ENCODE peak calls at places on chromosomes 3 and 15, in ten cellular contexts. D, T, W, G, C, L, Y, I, N and K are unnamed samples.

GRCh38 chr3:160707187-160707789 is 30.3 kb downstream of the ARL14 start:
- DNase-seq in W (peak), D (no peak), N (peak), I (peak), L (peak), G (peak), Y (peak), C (no peak), T (no peak), K (peak)

GRCh38 chr15:66757521-66757920 is 55.5 kb downstream of the SMAD6 start:
- DNase-seq in G (no peak), L (no peak), N (no peak), Y (no peak), T (no peak), W (no peak), I (no peak), D (no peak), C (no peak), K (no peak)

GRCh38 chr15:84648539-84648938 is 5.5 kb downstream of the WDR73 start:
- DNase-seq in W (no peak), L (no peak), D (no peak), C (peak), Y (no peak), I (no peak), T (peak), N (peak), G (no peak), K (no peak)

GRCh38 chr3:16759227-16759903 is 125.4 kb upstream of the PLCL2 start:
- DNase-seq in I (no peak), T (no peak), N (no peak), W (no peak), Y (no peak), D (no peak), G (no peak), C (no peak), L (no peak), K (no peak)

GRCh38 chr3:82610236-82610635 is 848.8 kb upstream of the GBE1 start:
- DNase-seq in T (no peak), C (no peak), N (no peak), L (no peak), Y (no peak), W (no peak), I (no peak), G (no peak), D (no peak), K (no peak)

GRCh38 chr15:52243697-52244555 is 51.7 kb downstream of the MYO5C start:
- DNase-seq in C (no peak), G (no peak), I (no peak), Y (no peak), D (no peak), W (no peak), L (no peak), N (no peak), T (no peak), K (no peak)

GRCh38 chr3:52939600-52939999 is 42.3 kb upstream of the STIMATE start:
- DNase-seq in T (no peak), I (no peak), Y (no peak), C (no peak), G (no peak), N (no peak), L (no peak), D (no peak), W (peak), K (no peak)

GRCh38 chr3:105827959-105828358 is 40.9 kb downstream of the CBLB start:
- DNase-seq in D (no peak), T (no peak), C (no peak), I (no peak), G (peak), W (peak), N (peak), L (peak), Y (no peak), K (peak)

GRCh38 chr15:77001351-77001750 is 6.4 kb downstream of the PSTPIP1 start:
- DNase-seq in W (no peak), I (no peak), L (no peak), G (no peak), N (no peak), T (no peak), C (peak), D (no peak), Y (no peak), K (no peak)

GRCh38 chr3:13832130-13832529 is 47.7 kb downstream of the WNT7A start:
- DNase-seq in W (no peak), Y (no peak), L (no peak), T (no peak), G (no peak), C (no peak), D (no peak), I (no peak), N (no peak), K (no peak)

GRCh38 chr3:12679468-12679867 is 15.6 kb upstream of the RAF1 start:
- DNase-seq in Y (no peak), D (no peak), L (peak), W (peak), G (no peak), C (peak), N (peak), T (no peak), I (no peak), K (peak)

GRCh38 chr3:138034918-138035317 is 25.0 kb downstream of the CLDN18 start:
- DNase-seq in Y (no peak), D (no peak), G (no peak), I (no peak), N (no peak), L (no peak), T (no peak), C (no peak), W (no peak), K (no peak)

GRCh38 chr3:45475145-45475544 is 86.8 kb downstream of the LARS2 start:
- DNase-seq in D (no peak), T (no peak), W (no peak), G (no peak), Y (no peak), N (no peak), I (no peak), C (no peak), L (no peak), K (no peak)

GRCh38 chr3:170488802-170489201 is 70.1 kb downstream of the CLDN11 start:
- DNase-seq in I (no peak), G (no peak), L (no peak), Y (no peak), W (peak), N (no peak), D (no peak), C (no peak), T (no peak), K (peak)

GRCh38 chr3:18127181-18127863 is 297.8 kb downstream of the SATB1 start:
- DNase-seq in I (peak), T (no peak), W (no peak), D (no peak), G (no peak), C (no peak), Y (no peak), L (no peak), N (no peak), K (no peak)

GRCh38 chr15:40918799-40919392 is 10.2 kb upstream of the DLL4 start:
- DNase-seq in D (no peak), W (no peak), G (no peak), L (no peak), C (no peak), I (no peak), N (no peak), T (no peak), Y (no peak), K (no peak)

GRCh38 chr3:124174463-124174862 is 182.5 kb upstream of the ROPN1 start:
- DNase-seq in T (no peak), N (peak), I (no peak), Y (peak), D (no peak), W (peak), C (no peak), G (peak), L (peak), K (no peak)

GRCh38 chr3:114409291-114409690 is 115.5 kb downstream of the TIGIT start:
- DNase-seq in L (no peak), I (no peak), N (no peak), G (no peak), W (no peak), D (no peak), C (no peak), Y (no peak), T (no peak), K (no peak)

GRCh38 chr15:51736646-51737537 is 563 bp downstream of the LYSMD2 start:
- DNase-seq in W (peak), T (peak), L (peak), D (no peak), Y (peak), C (peak), N (peak), G (no peak), I (no peak), K (no peak)

GRCh38 chr3:4814904-4815574 is 164.2 kb upstream of the BHLHE40 start:
- DNase-seq in W (no peak), T (no peak), N (no peak), G (no peak), L (no peak), D (no peak), C (no peak), I (no peak), Y (no peak), K (no peak)

GRCh38 chr3:10524270-10524669 is 18.9 kb upstream of the ATP2B2 start:
- DNase-seq in D (no peak), G (no peak), L (no peak), T (no peak), N (peak), W (no peak), C (no peak), Y (no peak), I (no peak), K (no peak)

GRCh38 chr3:157115069-157116006 is 44.6 kb downstream of the CCNL1 start:
- DNase-seq in T (no peak), C (no peak), G (no peak), Y (peak), N (peak), W (no peak), L (no peak), I (no peak), D (no peak), K (no peak)

GRCh38 chr3:174215426-174215825 is 643.7 kb upstream of the NAALADL2 start:
- DNase-seq in G (no peak), T (no peak), L (no peak), W (no peak), Y (no peak), D (no peak), I (no peak), C (no peak), N (no peak), K (no peak)

GRCh38 chr3:177529716-177530335 is 332.5 kb upstream of the TBL1XR1 start:
- DNase-seq in G (no peak), T (no peak), N (no peak), C (no peak), L (no peak), I (no peak), D (no peak), Y (no peak), W (peak), K (no peak)

GRCh38 chr3:193872265-193872753 is 263.6 kb upstream of the HES1 start:
- DNase-seq in T (no peak), C (no peak), L (peak), W (peak), D (no peak), N (no peak), Y (no peak), I (no peak), G (peak), K (peak)

GRCh38 chr3:144407290-144407689 is 435.7 kb downstream of the DIPK2A start:
- DNase-seq in I (no peak), C (no peak), Y (no peak), W (no peak), D (no peak), N (no peak), G (no peak), T (no peak), L (no peak), K (no peak)

GRCh38 chr15:77659350-77660321 is 26.9 kb upstream of the LINGO1 start:
- DNase-seq in W (peak), G (peak), Y (peak), T (no peak), D (no peak), C (peak), I (no peak), L (peak), N (peak), K (peak)

GRCh38 chr3:169897284-169897683 is 14.1 kb upstream of the SAMD7 start:
- DNase-seq in L (no peak), W (no peak), C (no peak), N (no peak), G (no peak), T (no peak), Y (no peak), D (no peak), I (no peak), K (no peak)

GRCh38 chr3:146165844-146166243 is 4.9 kb upstream of the PLOD2 start:
- DNase-seq in I (no peak), N (no peak), D (no peak), L (no peak), T (no peak), W (no peak), Y (no peak), G (no peak), C (no peak), K (no peak)
- TF ChIP-seq CTCF in I (no peak), N (no peak), D (no peak), L (no peak), T (no peak), W (no peak), Y (no peak), G (no peak), C (no peak), K (no peak)

GRCh38 chr15:31081568-31082250 is 19.8 kb downstream of the TRPM1 start:
- DNase-seq in D (no peak), I (no peak), G (no peak), N (no peak), T (no peak), L (no peak), W (no peak), Y (no peak), C (no peak), K (no peak)

GRCh38 chr15:31078461-31078860 is 23.1 kb downstream of the TRPM1 start:
- DNase-seq in D (no peak), W (no peak), G (no peak), L (no peak), Y (no peak), I (no peak), T (no peak), N (no peak), C (no peak), K (no peak)

GRCh38 chr15:31079519-31079918 is 22.0 kb downstream of the TRPM1 start:
- DNase-seq in W (peak), I (no peak), Y (no peak), T (no peak), D (no peak), L (no peak), N (no peak), G (no peak), C (no peak), K (no peak)

GRCh38 chr15:31082771-31083393 is 18.6 kb downstream of the TRPM1 start:
- DNase-seq in L (no peak), C (no peak), I (no peak), N (no peak), G (peak), W (no peak), D (no peak), T (no peak), Y (no peak), K (no peak)

DNA sequence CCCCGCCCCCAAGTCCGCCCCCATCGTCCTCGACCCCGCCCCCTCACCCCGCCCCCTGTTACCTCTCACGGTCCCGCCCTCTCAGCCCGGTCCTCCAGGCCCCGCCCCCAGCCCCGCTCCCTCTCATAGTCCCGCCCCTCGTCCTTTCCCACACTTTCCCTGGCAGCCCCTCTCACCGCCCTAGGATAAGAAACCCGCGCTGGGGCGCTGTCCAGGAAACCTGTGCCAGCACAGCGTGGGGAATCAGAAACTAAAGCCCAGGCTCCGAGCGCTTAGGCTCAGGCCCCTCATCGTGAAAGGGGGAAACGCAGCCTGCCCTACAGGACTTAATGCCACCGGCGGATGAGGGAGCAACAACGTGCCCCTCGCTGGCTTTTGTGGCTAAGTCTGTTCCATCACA is 20.9 kb downstream of the TRPM1 start:
- DNase-seq in I (no peak), G (no peak), L (peak), C (peak), T (no peak), D (no peak), W (peak), Y (peak), N (peak), K (no peak)
- H3K4me3 ChIP-seq in I (no peak), G (no peak), L (no peak), C (peak), T (peak), D (peak), W (peak), Y (no peak), N (no peak), K (no peak)

DNA sequence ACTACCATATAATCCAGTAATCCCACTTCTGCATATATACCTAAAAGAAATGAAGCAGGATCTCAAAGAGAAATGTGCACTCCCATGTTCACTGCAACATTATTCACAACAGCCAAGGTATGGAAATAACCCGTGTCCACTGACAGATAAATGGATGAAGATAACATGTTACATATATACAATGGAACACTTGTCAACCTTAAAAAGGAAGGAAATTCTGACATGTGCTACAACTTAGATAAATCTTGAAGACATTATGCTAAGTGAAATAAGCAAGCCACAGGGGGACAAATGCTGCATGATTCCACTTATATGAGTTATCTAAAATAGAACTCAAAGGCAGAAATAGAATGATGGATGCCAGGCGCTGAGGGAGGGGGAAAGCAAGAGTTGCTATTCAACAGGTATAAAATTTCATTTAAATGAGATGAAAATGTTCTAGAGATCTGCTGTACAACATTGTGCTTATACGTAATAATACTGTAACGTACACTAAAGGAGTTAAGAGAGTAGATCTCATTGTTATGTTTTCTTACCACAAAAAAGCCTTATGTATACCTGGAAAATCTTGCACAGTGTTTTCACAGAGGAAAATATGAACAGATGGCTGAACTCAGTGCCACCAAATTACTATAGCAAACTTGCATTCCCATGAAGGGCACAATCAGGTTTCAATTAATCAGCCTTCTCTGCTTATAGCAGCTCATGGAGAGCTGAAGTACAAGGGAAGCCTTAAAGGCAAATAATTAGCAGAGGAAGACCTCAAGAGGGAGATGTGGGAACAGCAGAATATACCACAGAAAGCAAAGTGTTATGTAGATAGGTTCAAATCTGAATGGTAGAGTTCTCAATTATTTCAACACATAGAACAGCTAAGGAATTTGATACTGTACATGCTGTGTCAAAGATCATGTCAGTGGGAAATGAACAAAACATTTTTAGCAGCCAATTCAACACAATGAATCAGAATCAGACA is 8.0 kb upstream of the VPS39 start:
- DNase-seq in T (no peak), L (no peak), Y (peak), I (no peak), D (no peak), N (no peak), C (no peak), G (no peak), W (peak), K (no peak)
- TF ChIP-seq CTCF in T (no peak), L (peak), Y (peak), I (peak), D (no peak), N (no peak), C (no peak), G (no peak), W (peak), K (no peak)

DNA sequence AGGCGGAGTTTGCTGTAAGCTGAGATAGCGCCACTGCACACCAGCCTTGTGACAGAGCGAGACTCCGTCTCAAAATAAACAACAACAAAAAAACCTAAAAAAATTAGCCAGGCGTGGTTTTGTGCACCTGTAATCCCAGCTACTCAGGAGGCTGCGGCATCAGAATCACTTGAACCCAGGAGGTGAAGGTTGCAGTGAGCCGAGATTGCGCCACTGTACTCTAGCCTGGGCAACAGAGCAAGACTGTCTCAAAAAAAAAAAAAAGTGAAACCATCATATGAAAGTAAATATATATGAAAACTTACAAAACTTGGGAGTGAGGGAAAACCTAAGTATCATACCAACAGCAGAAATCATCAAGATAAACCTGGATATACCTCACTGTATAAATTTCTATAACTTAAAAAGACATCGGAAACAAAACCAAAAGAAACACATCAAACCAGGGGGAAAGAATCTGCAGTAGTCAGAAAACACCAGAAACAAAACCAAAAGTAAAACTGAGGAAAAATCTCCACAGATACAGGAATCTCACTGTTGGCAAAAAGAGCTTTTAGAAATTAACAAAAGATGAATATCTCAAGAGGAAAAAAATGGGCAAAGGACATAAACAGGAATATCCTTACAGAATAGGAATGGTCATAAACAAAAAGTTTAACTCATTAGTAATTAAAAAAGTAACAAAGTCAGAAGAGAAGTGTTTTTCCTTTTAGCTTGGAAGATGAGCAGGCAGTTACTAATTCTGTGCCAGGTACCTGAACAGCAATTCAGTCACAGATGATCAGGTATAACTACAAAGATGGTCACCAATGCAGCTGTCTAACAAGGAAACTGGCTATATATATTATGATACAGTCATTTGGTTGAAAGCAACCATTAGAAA is 41.3 kb downstream of the ETV5 start:
- DNase-seq in Y (no peak), L (no peak), W (no peak), C (no peak), T (no peak), N (no peak), G (no peak), D (no peak), I (no peak), K (no peak)
- H3K4me3 ChIP-seq in Y (no peak), L (no peak), W (no peak), C (no peak), T (no peak), N (no peak), G (no peak), D (no peak), I (peak), K (no peak)

GRCh38 chr3:51386159-51386851 is 1.2 kb downstream of the MANF start:
- DNase-seq in T (peak), W (no peak), N (peak), I (no peak), D (no peak), C (no peak), Y (no peak), L (no peak), G (no peak), K (no peak)
- TF ChIP-seq CTCF in T (no peak), W (no peak), N (no peak), I (no peak), D (no peak), C (no peak), Y (no peak), L (no peak), G (no peak), K (no peak)

GRCh38 chr15:68027388-68027787 is 26.7 kb upstream of the PIAS1 start:
- DNase-seq in W (no peak), Y (no peak), L (no peak), C (no peak), G (no peak), N (no peak), I (no peak), D (no peak), T (no peak), K (no peak)
- H3K4me3 ChIP-seq in W (no peak), Y (no peak), L (no peak), C (no peak), G (no peak), N (no peak), I (no peak), D (no peak), T (no peak), K (no peak)

DNA sequence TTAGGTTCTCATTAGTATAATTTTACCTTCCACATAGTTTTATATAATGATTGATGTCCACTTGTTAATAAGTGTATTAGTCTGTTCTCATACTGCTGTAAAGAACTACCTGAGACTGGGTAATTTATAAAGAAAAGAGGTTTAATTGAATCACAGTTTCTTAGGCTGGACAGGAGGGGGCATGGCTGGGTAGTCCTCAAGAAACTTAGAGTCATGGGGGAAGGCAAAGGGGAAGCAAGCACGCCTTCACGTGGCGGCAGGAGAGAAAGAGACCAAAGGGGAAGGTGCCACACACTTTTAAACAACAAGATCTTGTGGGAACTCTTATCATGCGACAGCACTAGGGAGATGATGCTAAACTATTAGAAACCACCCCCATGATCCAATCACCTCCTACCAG is 19.2 kb downstream of the DZIP3 start:
- DNase-seq in L (no peak), D (no peak), C (no peak), T (no peak), W (no peak), I (no peak), G (no peak), N (no peak), Y (no peak), K (no peak)
- TF ChIP-seq CTCF in L (no peak), D (no peak), C (no peak), T (no peak), W (no peak), I (no peak), G (no peak), N (no peak), Y (no peak), K (no peak)